ENCODE peak calls at places on chromosomes 12 and 14, in six cellular contexts. T is fibroblast of mammary gland; A is activated naive CD4-positive, alpha-beta T cell treated with Interleukin-2 at 50 U/mL for 16 hours; N is dermis microvascular lymphatic vessel endothelial cell; Q is Caco-2; Y is A172. Z is an unnamed sample.

GRCh38 chr12:7542046-7542445 is 38.5 kb upstream of the CD163 start:
- DNase-seq in T (no peak), A (no peak), N (no peak), Q (no peak), Y (no peak), Z (no peak)

GRCh38 chr12:62347922-62348650 is 87.9 kb downstream of the USP15 start:
- DNase-seq in T (peak), A (no peak), N (no peak), Q (no peak), Y (peak), Z (no peak)

GRCh38 chr12:112852810-112853209 is 54.0 kb upstream of the OAS1 start:
- DNase-seq in T (no peak), A (no peak), N (no peak), Q (no peak), Y (no peak), Z (no peak)

GRCh38 chr14:92108345-92109254 is 2.2 kb upstream of the ATXN3 start:
- DNase-seq in T (no peak), A (peak), N (no peak), Q (no peak), Y (no peak), Z (no peak)

GRCh38 chr14:55699131-55700057 is 119.4 kb downstream of the KTN1 start:
- DNase-seq in T (peak), A (no peak), N (peak), Q (peak), Y (peak), Z (peak)

GRCh38 chr14:52391866-52392600 is 77.9 kb downstream of the PTGER2 start:
- DNase-seq in T (peak), A (no peak), N (peak), Q (no peak), Y (peak), Z (no peak)

GRCh38 chr14:44009642-44010041 is 497.4 kb downstream of the FSCB start:
- DNase-seq in T (no peak), A (no peak), N (no peak), Q (no peak), Y (no peak), Z (no peak)

GRCh38 chr12:6277982-6278438 is 32.5 kb upstream of the PLEKHG6 start:
- DNase-seq in T (no peak), A (peak), N (peak), Q (peak), Y (no peak), Z (no peak)

GRCh38 chr12:15701212-15701611 is 88.0 kb downstream of the EPS8 start:
- DNase-seq in T (peak), A (no peak), N (peak), Q (no peak), Y (no peak), Z (no peak)

GRCh38 chr12:84858796-84859195 is 53.8 kb downstream of the SLC6A15 start:
- DNase-seq in T (no peak), A (no peak), N (no peak), Q (no peak), Y (no peak), Z (no peak)

GRCh38 chr12:132071001-132071810 is 72.9 kb downstream of the DDX51 start:
- DNase-seq in T (no peak), A (no peak), N (no peak), Q (no peak), Y (no peak), Z (no peak)

GRCh38 chr12:50825372-50825838 is 17.3 kb upstream of the TMPRSS12 start:
- DNase-seq in T (peak), A (no peak), N (peak), Q (peak), Y (peak), Z (peak)

GRCh38 chr14:73472182-73473114 is 14.1 kb upstream of the NUMB start:
- DNase-seq in T (peak), A (no peak), N (peak), Q (peak), Y (peak), Z (peak)

GRCh38 chr14:76926521-76927251 is 100.5 kb downstream of the LRRC74A start:
- DNase-seq in T (peak), A (peak), N (no peak), Q (no peak), Y (peak), Z (peak)

GRCh38 chr12:106090586-106091411 is 48.0 kb downstream of the NUAK1 start:
- DNase-seq in T (peak), A (no peak), N (peak), Q (no peak), Y (peak), Z (peak)

GRCh38 chr14:56331815-56332214 is 213.6 kb downstream of the PELI2 start:
- DNase-seq in T (peak), A (no peak), N (no peak), Q (no peak), Y (no peak), Z (no peak)

GRCh38 chr12:88753707-88754106 is 173.4 kb upstream of the KITLG start:
- DNase-seq in T (no peak), A (no peak), N (no peak), Q (no peak), Y (no peak), Z (no peak)

GRCh38 chr14:104967414-104968152 is 10.6 kb downstream of the AHNAK2 start:
- DNase-seq in T (peak), A (no peak), N (peak), Q (no peak), Y (peak), Z (peak)

GRCh38 chr12:45828402-45828801 is 98.9 kb downstream of the ARID2 start:
- DNase-seq in T (no peak), A (no peak), N (no peak), Q (no peak), Y (no peak), Z (no peak)

GRCh38 chr12:102543931-102544485 is 63.6 kb upstream of the IGF1 start:
- DNase-seq in T (no peak), A (no peak), N (no peak), Q (no peak), Y (no peak), Z (no peak)

GRCh38 chr12:92340441-92341332 is 195.0 kb upstream of the BTG1 start:
- DNase-seq in T (no peak), A (no peak), N (no peak), Q (no peak), Y (no peak), Z (no peak)

GRCh38 chr12:41254004-41254403 is 65.9 kb downstream of the PDZRN4 start:
- DNase-seq in T (no peak), A (no peak), N (no peak), Q (no peak), Y (no peak), Z (no peak)

GRCh38 chr12:116366824-116367223 is 89.3 kb upstream of the MED13L start:
- DNase-seq in T (no peak), A (no peak), N (no peak), Q (no peak), Y (no peak), Z (no peak)

GRCh38 chr14:104689620-104690265 is 325 bp downstream of the INF2 start:
- DNase-seq in T (peak), A (peak), N (peak), Q (no peak), Y (no peak), Z (peak)

Z was measured in AG08396.